ENCODE peak calls at places on chromosomes 5 and 9, in six cellular contexts. Z, V, B, J, M and S are unnamed samples.

GRCh38 chr9:91178281-91179236 is 183.2 kb downstream of the AUH start:
- DNase-seq in Z (no peak), V (no peak), B (no peak), J (no peak), M (no peak), S (no peak)

GRCh38 chr9:71681708-71682268 is 86.5 kb downstream of the CEMIP2 start:
- DNase-seq in Z (no peak), V (peak; percentile 62), B (no peak), J (no peak), M (no peak), S (peak; percentile 69)

GRCh38 chr5:120794121-120794520 is 330.0 kb downstream of the PRR16 start:
- DNase-seq in Z (no peak), V (no peak), B (no peak), J (no peak), M (no peak), S (no peak)

GRCh38 chr5:80146036-80146435 is 109.8 kb downstream of the SERINC5 start:
- DNase-seq in Z (no peak), V (no peak), B (no peak), J (no peak), M (no peak), S (no peak)

GRCh38 chr5:28512648-28513047 is 1474.3 kb upstream of the CDH9 start:
- DNase-seq in Z (no peak), V (no peak), B (no peak), J (no peak), M (no peak), S (no peak)

GRCh38 chr5:142717582-142718215 is 31.8 kb upstream of the FGF1 start:
- DNase-seq in Z (peak; percentile 78), V (peak; percentile 72), B (no peak), J (no peak), M (peak; percentile 11), S (no peak)

GRCh38 chr5:107670927-107671741 is at the start of gene EFNA5:
- DNase-seq in Z (peak; percentile 32), V (peak; percentile 65), B (no peak), J (peak; percentile 36), M (no peak), S (no peak)

GRCh38 chr5:35926389-35927051 is 11.9 kb downstream of the CAPSL start:
- DNase-seq in Z (peak; percentile 77), V (peak; percentile 73), B (no peak), J (no peak), M (peak; percentile 38), S (no peak)

GRCh38 chr5:118733394-118733793 is 255.0 kb downstream of the DTWD2 start:
- DNase-seq in Z (no peak), V (no peak), B (no peak), J (no peak), M (no peak), S (no peak)